ENCODE peak calls at places on chromosomes 16 and 17, in ten cellular contexts. Y is iris pigment epithelial cell; F is BE2C; D is left cardiac atrium; O is amniotic stem cell; C is stimulated activated naive CD4-positive, alpha-beta T cell; E is naive thymus-derived CD8-positive, alpha-beta T cell; Z is cardiac muscle cell; G is prostate gland; L is head of caudate nucleus. Q is an unnamed sample.

GRCh38 chr17:882827-883585 is 96.6 kb downstream of the NXN start:
- DNase-seq in C (no peak), Z (peak), F (no peak), G (peak), Y (peak), L (no peak), D (peak), E (no peak), O (no peak), Q (peak)

GRCh38 chr16:19810817-19811731 is 73.6 kb downstream of the GPRC5B start:
- DNase-seq in L (no peak), O (no peak), Y (peak), D (no peak), F (no peak), E (no peak), C (no peak), G (no peak), Z (peak), Q (peak)

GRCh38 chr17:48375356-48375755 is 54.7 kb downstream of the SKAP1 start:
- DNase-seq in E (no peak), L (no peak), D (no peak), Z (peak), G (no peak), F (no peak), Y (peak), O (no peak), C (no peak), Q (peak)

GRCh38 chr17:9087921-9088320 is 66.6 kb downstream of the NTN1 start:
- DNase-seq in E (no peak), Z (no peak), D (no peak), Y (no peak), L (no peak), C (no peak), G (no peak), O (no peak), F (no peak), Q (no peak)

GRCh38 chr16:590165-590874 is 454 bp downstream of the RAB40C start:
- DNase-seq in Z (peak), E (no peak), G (no peak), Y (peak), L (no peak), O (peak), F (no peak), C (peak), D (no peak), Q (peak)

GRCh38 chr17:79294459-79295071 is 219.9 kb downstream of the ENGASE start:
- DNase-seq in O (no peak), E (peak), D (peak), F (no peak), Z (peak), L (peak), G (peak), Y (peak), C (peak), Q (peak)

GRCh38 chr16:86886651-86887050 is 308.3 kb downstream of the FOXL1 start:
- DNase-seq in E (no peak), Z (no peak), C (no peak), D (no peak), G (no peak), O (no peak), L (no peak), F (no peak), Y (peak), Q (no peak)

GRCh38 chr17:6475411-6475810 is 31.2 kb downstream of the PIMREG start:
- DNase-seq in Y (no peak), G (no peak), F (no peak), E (no peak), Z (no peak), O (no peak), C (no peak), L (no peak), D (no peak), Q (no peak)

GRCh38 chr16:84914273-84914672 is 94.5 kb downstream of the CRISPLD2 start:
- DNase-seq in L (no peak), Y (no peak), G (peak), E (no peak), Z (no peak), D (peak), O (no peak), C (no peak), F (no peak), Q (no peak)

GRCh38 chr17:83101805-83102480 is 22.5 kb downstream of the METRNL start:
- DNase-seq in Y (no peak), E (no peak), F (no peak), C (no peak), O (no peak), G (no peak), Z (peak), D (no peak), L (no peak), Q (no peak)

GRCh38 chr17:75183999-75184884 is 1.5 kb upstream of the SUMO2 start:
- DNase-seq in E (no peak), O (no peak), F (no peak), D (no peak), C (no peak), L (no peak), G (no peak), Z (no peak), Y (no peak), Q (no peak)

GRCh38 chr16:3171855-3172593 is 16.0 kb upstream of the OR1F1 start:
- DNase-seq in L (no peak), Z (no peak), Y (peak), F (peak), C (peak), O (no peak), G (no peak), E (peak), D (no peak), Q (peak)

GRCh38 chr16:56409195-56409594 is 16.1 kb downstream of the AMFR start:
- DNase-seq in L (no peak), E (no peak), F (no peak), Z (peak), Y (peak), D (no peak), C (no peak), G (no peak), O (no peak), Q (peak)

GRCh38 chr17:49223517-49224197 is 6.9 kb downstream of the PHOSPHO1 start:
- DNase-seq in D (peak), F (peak), Z (peak), E (peak), G (peak), O (no peak), C (peak), Y (no peak), L (peak), Q (no peak)

Q was measured in foreskin keratinocyte.